ENCODE peak calls at places on chromosomes 12 and 14, in five cellular contexts. G is skeletal muscle cell; V is left ventricle myocardium inferior; T is activated CD4-positive, alpha-beta T cell treated with anti-CD3 and anti-CD28 coated beads, Interleukin-2, amount 10 ng/mL, durations not matched to agents 7 days and 5 days; O is ovary. S is an unnamed sample.

GRCh38 chr12:131530427-131530826 is 180.5 kb upstream of the SFSWAP start:
- DNase-seq in G (no peak), T (no peak), V (no peak), O (no peak), S (no peak)

GRCh38 chr12:497501-498160 is 37.9 kb downstream of the B4GALNT3 start:
- DNase-seq in G (no peak), V (no peak), T (no peak), O (no peak), S (no peak)

GRCh38 chr12:92582888-92583287 is 119.9 kb upstream of the PLEKHG7 start:
- DNase-seq in G (no peak), V (no peak), O (no peak), T (no peak), S (no peak)

GRCh38 chr12:2215709-2216560 is 163.1 kb downstream of the CACNA1C start:
- DNase-seq in V (no peak), G (no peak), O (no peak), T (no peak), S (no peak)

GRCh38 chr14:89618309-89618708 is 201.3 kb upstream of the FOXN3 start:
- DNase-seq in G (no peak), V (no peak), O (no peak), T (no peak), S (no peak)

GRCh38 chr12:75738486-75738885 is 227.1 kb upstream of the KRR1 start:
- DNase-seq in V (no peak), T (no peak), O (no peak), G (no peak), S (no peak)

GRCh38 chr12:3747543-3747942 is 5.4 kb downstream of the CRACR2A start:
- DNase-seq in T (no peak), O (no peak), V (no peak), G (no peak), S (no peak)

GRCh38 chr14:31414190-31414833 is 6.0 kb downstream of the HEATR5A start:
- DNase-seq in G (no peak), O (no peak), V (no peak), T (no peak), S (no peak)

GRCh38 chr12:89288959-89289358 is 63.3 kb downstream of the DUSP6 start:
- DNase-seq in T (no peak), G (no peak), O (no peak), V (no peak), S (no peak)

GRCh38 chr12:69513297-69513696 is 43.1 kb downstream of the FRS2 start:
- DNase-seq in V (no peak), O (no peak), G (no peak), T (no peak), S (no peak)

GRCh38 chr14:56874375-56874774 is 64.1 kb upstream of the OTX2 start:
- DNase-seq in O (no peak), G (no peak), V (no peak), T (no peak), S (no peak)

GRCh38 chr14:53954551-53955233 is 1.9 kb downstream of the BMP4 start:
- DNase-seq in O (peak; percentile 50), G (no peak), T (peak; percentile 10), V (peak; percentile 32), S (no peak)

GRCh38 chr12:76375939-76376338 is 27.7 kb upstream of the BBS10 start:
- DNase-seq in O (no peak), T (no peak), G (no peak), V (no peak), S (no peak)

GRCh38 chr12:32273712-32274111 is 125.6 kb upstream of the FGD4 start:
- DNase-seq in V (peak; percentile 16), T (peak; percentile 36), G (no peak), O (no peak), S (no peak)

GRCh38 chr12:14828896-14829295 is 14.4 kb downstream of the ART4 start:
- DNase-seq in V (no peak), G (no peak), T (no peak), O (no peak), S (no peak)

GRCh38 chr14:21168055-21168454 is 12.2 kb upstream of the OR5AU1 start:
- DNase-seq in G (no peak), V (no peak), O (no peak), T (no peak), S (no peak)

GRCh38 chr12:93626160-93626559 is 51.0 kb upstream of the CRADD start:
- DNase-seq in G (no peak), V (no peak), O (no peak), T (no peak), S (no peak)

GRCh38 chr14:59959663-59960062 is 39.7 kb downstream of the LRRC9 start:
- DNase-seq in G (no peak), O (no peak), V (no peak), T (no peak), S (no peak)

GRCh38 chr14:93092606-93093556 is 22.8 kb downstream of the ITPK1 start:
- DNase-seq in V (no peak), G (no peak), O (no peak), T (no peak), S (no peak)

GRCh38 chr12:15532364-15532977 is 210.2 kb downstream of the PTPRO start:
- DNase-seq in G (peak; percentile 53), V (no peak), T (peak; percentile 71), O (peak; percentile 23), S (no peak)

GRCh38 chr12:46360908-46361666 is 11.5 kb downstream of the SLC38A2 start:
- DNase-seq in V (no peak), G (no peak), O (no peak), T (no peak), S (no peak)

GRCh38 chr14:56108057-56108456 is 10.2 kb upstream of the PELI2 start:
- DNase-seq in O (no peak), T (no peak), G (no peak), V (no peak), S (no peak)

GRCh38 chr12:49031573-49032161 is 13.1 kb upstream of the PRKAG1 start:
- DNase-seq in O (no peak), T (no peak), G (no peak), V (no peak), S (no peak)

GRCh38 chr14:104690266-104690711 is 871 bp downstream of the INF2 start:
- DNase-seq in T (no peak), V (no peak), G (no peak), O (no peak), S (no peak)

GRCh38 chr12:97556201-97556824 is 93.7 kb downstream of the RMST start:
- DNase-seq in T (no peak), O (no peak), V (peak; percentile 12), G (no peak), S (no peak)

GRCh38 chr14:75010472-75010871 is 7.8 kb downstream of the EIF2B2 start:
- DNase-seq in G (no peak), O (no peak), V (no peak), T (no peak), S (no peak)

GRCh38 chr14:94173471-94173884 is 644 bp upstream of the PPP4R4 start:
- DNase-seq in T (peak; percentile 33), O (no peak), V (no peak), G (no peak), S (no peak)

GRCh38 chr12:52091869-52092268 is 12.4 kb downstream of the SMIM41 start:
- DNase-seq in G (no peak), O (no peak), V (no peak), T (no peak), S (no peak)

GRCh38 chr14:22382955-22383354 is 206.1 kb downstream of the DAD1 start:
- DNase-seq in V (no peak), G (no peak), O (no peak), T (no peak), S (no peak)

GRCh38 chr12:75345531-75345930 is 11.1 kb downstream of the GLIPR1L1 start:
- DNase-seq in T (no peak), G (no peak), V (no peak), O (no peak), S (no peak)

GRCh38 chr12:92573104-92573503 is 129.7 kb upstream of the PLEKHG7 start:
- DNase-seq in T (no peak), O (no peak), V (no peak), G (no peak), S (no peak)

GRCh38 chr14:96027356-96028335 is 11.5 kb upstream of the C14orf132 start:
- DNase-seq in V (no peak), O (no peak), G (no peak), T (no peak), S (no peak)

GRCh38 chr14:69263364-69263763 is 3.4 kb downstream of the GALNT16 start:
- DNase-seq in G (peak; percentile 98), T (no peak), V (peak; percentile 62), O (peak; percentile 47), S (peak; percentile 84)

GRCh38 chr12:115763376-115763775 is 514.1 kb downstream of the MED13L start:
- DNase-seq in V (no peak), O (no peak), G (no peak), T (no peak), S (no peak)

GRCh38 chr14:61388173-61388975 is 67.0 kb downstream of the PRKCH start:
- DNase-seq in V (no peak), G (peak; percentile 50), O (no peak), T (peak; percentile 41), S (no peak)

GRCh38 chr14:95140060-95140858 is 17.1 kb downstream of the DICER1 start:
- DNase-seq in V (no peak), G (peak; percentile 22), T (no peak), O (no peak), S (no peak)

GRCh38 chr14:73786942-73787759 is 64.5 kb upstream of the PTGR2 start:
- DNase-seq in O (peak; percentile 74), V (peak; percentile 78), T (peak; percentile 69), G (no peak), S (peak; percentile 54)